ENCODE peak calls at places on chromosomes 13 and 19, in four cellular contexts. Q, J, U and G are unnamed samples.
A peak's percentile ranks its signal among the peaks of the same experiment; 100 is the strongest.

GRCh38 chr19:7953060-7953459 is 9.6 kb upstream of the TIMM44 start:
- DNase-seq in Q (no peak), J (no peak), U (no peak), G (no peak)

GRCh38 chr19:47618771-47619170 is 9.8 kb downstream of the BICRA start:
- DNase-seq in Q (no peak), J (no peak), U (no peak), G (no peak)

GRCh38 chr13:29515372-29515771 is 80.1 kb downstream of the SLC7A1 start:
- DNase-seq in Q (no peak), J (no peak), U (no peak), G (no peak)

GRCh38 chr19:53867225-53868090 is at the start of gene MYADM:
- DNase-seq in Q (peak; percentile 97), J (peak; percentile 21), U (peak; percentile 98), G (peak; percentile 100)

GRCh38 chr13:100517706-100518105 is 70.9 kb downstream of the GGACT start:
- DNase-seq in Q (no peak), J (no peak), U (no peak), G (no peak)

GRCh38 chr19:9251236-9251635 is 506 bp downstream of the OR7E24 start:
- DNase-seq in Q (no peak), J (no peak), U (no peak), G (no peak)

GRCh38 chr19:20453424-20453938 is 112.1 kb downstream of the ZNF737 start:
- DNase-seq in Q (no peak), J (no peak), U (no peak), G (no peak)

GRCh38 chr19:52351512-52351911 is 15.5 kb downstream of the ZNF610 start:
- DNase-seq in Q (peak; percentile 34), J (no peak), U (no peak), G (peak; percentile 80)

GRCh38 chr19:36245210-36246005 is 30.5 kb downstream of the ZNF146 start:
- DNase-seq in Q (peak; percentile 87), J (no peak), U (no peak), G (peak; percentile 85)

GRCh38 chr19:51337141-51337860 is 4.6 kb downstream of the VSIG10L start:
- DNase-seq in Q (no peak), J (no peak), U (no peak), G (no peak)

GRCh38 chr13:113425931-113426590 is 27.2 kb downstream of the ADPRHL1 start:
- DNase-seq in Q (no peak), J (no peak), U (no peak), G (peak; percentile 9)

GRCh38 chr13:21326155-21327030 is 132.7 kb downstream of the ZDHHC20 start:
- DNase-seq in Q (peak; percentile 70), J (no peak), U (no peak), G (peak; percentile 86)

GRCh38 chr13:27172495-27172842 is 858 bp upstream of the USP12 start:
- DNase-seq in Q (peak; percentile 23), J (no peak), U (peak; percentile 23), G (no peak)

GRCh38 chr19:28602675-28603298 is 610.2 kb downstream of the UQCRFS1 start:
- DNase-seq in Q (no peak), J (no peak), U (peak; percentile 70), G (no peak)

GRCh38 chr19:42497492-42498226 is 30.6 kb downstream of the CEACAM1 start:
- DNase-seq in Q (no peak), J (peak; percentile 60), U (no peak), G (no peak)

GRCh38 chr19:17415107-17415506 is 4.7 kb upstream of the MVB12A start:
- DNase-seq in Q (no peak), J (no peak), U (no peak), G (peak; percentile 50)

GRCh38 chr13:43237616-43238015 is 214.2 kb downstream of the DNAJC15 start:
- DNase-seq in Q (no peak), J (no peak), U (no peak), G (no peak)

GRCh38 chr19:47330466-47330869 is 1.5 kb upstream of the C5AR2 start:
- DNase-seq in Q (no peak), J (no peak), U (no peak), G (no peak)

GRCh38 chr19:29532956-29533355 is 7.2 kb downstream of the VSTM2B start:
- DNase-seq in Q (no peak), J (no peak), U (no peak), G (no peak)

GRCh38 chr13:25192052-25192451 is 20.0 kb upstream of the AMER2 start:
- DNase-seq in Q (no peak), J (no peak), U (no peak), G (no peak)

GRCh38 chr13:110368408-110368807 is 61.3 kb downstream of the COL4A2 start:
- DNase-seq in Q (no peak), J (no peak), U (no peak), G (no peak)
- TF ChIP-seq USF1 in Q (no peak), J (no peak), U (no peak), G (no peak)

DNA sequence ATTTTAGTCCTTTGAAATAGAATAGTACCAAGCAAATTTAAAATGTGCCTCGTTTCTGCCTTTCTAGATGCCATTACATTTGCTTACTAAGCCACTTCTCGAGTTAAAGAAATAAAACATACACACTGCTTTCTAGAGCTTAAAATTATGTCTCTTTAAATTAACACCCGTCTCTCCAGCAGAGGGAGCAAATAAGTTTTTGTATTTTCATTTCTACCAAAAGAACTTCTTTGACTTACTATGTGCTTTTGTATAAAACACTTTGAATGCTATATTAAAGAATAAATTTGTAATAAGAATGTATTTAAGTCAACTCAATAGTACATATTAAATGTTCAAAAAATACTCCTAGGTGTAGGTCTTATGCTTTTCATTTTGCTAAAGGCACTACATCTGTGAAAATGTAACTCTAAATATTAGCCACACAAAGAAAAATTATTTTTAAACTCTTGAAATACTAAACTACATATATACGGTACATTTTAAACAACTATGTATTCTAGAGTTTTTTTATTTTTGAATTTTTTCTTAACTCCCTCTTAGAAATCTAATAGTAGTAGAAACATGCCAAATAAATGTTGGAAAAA is 269.3 kb upstream of the MIR17HG start:
- DNase-seq in Q (peak; percentile 27), J (no peak), U (no peak), G (no peak)
- TF ChIP-seq USF1 in Q (no peak), J (no peak), U (no peak), G (no peak)

DNA sequence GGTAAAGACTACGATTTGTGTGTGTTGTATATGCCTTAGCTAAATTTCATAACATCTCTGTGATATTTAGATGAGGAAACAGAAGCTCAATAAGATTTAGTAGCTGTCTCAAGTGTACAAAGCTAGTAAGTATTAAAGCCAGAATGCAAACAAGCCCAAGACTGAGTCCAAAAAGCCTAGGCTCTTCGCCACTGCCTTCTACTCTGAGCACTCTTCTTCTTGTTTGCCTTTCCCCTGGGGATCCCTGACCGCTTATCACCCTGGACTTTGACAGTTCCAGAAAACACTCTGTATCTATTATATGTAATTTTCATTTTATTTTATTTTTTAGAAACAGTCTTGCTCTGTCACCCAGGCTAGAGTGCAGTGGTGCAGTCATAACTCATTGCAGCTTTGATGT is 5.8 kb downstream of the TM9SF2 start:
- DNase-seq in Q (no peak), J (no peak), U (no peak), G (no peak)
- TF ChIP-seq USF1 in Q (no peak), J (no peak), U (no peak), G (no peak)

GRCh38 chr13:92590503-92590908 is 636.1 kb upstream of the GPC6 start:
- DNase-seq in Q (no peak), J (no peak), U (no peak), G (no peak)
- TF ChIP-seq USF1 in Q (no peak), J (no peak), U (no peak), G (no peak)

DNA sequence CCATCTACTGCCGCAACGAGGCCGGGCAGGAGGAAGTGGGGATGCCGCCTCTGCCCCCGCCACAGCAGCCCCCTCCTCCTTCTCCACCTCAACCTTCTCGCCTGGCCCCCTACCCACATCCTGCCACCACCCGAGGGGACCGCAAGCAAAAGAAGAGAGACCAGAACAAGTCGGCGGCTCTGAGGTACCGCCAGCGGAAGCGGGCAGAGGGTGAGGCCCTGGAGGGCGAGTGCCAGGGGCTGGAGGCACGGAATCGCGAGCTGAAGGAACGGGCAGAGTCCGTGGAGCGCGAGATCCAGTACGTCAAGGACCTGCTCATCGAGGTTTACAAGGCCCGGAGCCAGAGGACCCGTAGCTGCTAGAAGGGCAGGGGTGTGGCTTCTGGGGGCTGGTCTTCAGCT is 3.4 kb upstream of the NUP62 start:
- DNase-seq in Q (no peak), J (no peak), U (no peak), G (no peak)
- TF ChIP-seq USF1 in Q (no peak), J (no peak), U (no peak), G (no peak)

DNA sequence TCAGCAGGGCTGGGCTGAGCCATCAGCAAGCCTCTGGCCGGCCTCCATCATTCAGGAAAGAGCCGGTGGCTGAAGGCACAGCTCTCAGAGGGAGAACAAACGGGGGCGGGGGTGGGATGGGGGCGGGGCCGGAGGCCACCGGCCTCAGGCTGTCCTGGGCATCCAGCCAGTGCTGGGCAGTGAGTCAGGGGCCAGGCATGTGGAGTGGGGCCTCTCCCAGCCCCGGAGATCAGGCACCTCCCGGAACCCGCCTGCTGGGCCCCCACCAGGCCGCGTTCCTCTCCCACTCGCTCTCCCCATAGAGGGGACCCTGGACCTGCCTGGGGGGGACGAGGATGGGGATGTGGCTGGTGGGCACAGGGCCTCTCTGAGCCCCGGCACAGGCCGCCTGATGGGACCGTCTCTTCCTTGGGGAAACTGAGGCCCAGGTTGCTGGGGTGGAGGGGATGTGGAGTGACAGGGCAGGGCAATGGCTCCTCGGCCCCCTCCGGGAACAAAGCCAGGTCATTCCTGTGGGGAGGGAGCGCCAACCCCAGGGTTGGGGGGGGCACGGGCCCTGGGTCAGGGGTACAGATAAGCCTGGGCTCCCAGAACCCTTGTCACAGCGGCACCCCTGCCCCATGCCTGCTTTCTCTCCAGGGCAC is 12.9 kb downstream of the SPC24 start:
- DNase-seq in Q (peak; percentile 89), J (no peak), U (peak; percentile 81), G (peak; percentile 40)
- TF ChIP-seq USF1 in Q (no peak), J (no peak), U (no peak), G (no peak)

DNA sequence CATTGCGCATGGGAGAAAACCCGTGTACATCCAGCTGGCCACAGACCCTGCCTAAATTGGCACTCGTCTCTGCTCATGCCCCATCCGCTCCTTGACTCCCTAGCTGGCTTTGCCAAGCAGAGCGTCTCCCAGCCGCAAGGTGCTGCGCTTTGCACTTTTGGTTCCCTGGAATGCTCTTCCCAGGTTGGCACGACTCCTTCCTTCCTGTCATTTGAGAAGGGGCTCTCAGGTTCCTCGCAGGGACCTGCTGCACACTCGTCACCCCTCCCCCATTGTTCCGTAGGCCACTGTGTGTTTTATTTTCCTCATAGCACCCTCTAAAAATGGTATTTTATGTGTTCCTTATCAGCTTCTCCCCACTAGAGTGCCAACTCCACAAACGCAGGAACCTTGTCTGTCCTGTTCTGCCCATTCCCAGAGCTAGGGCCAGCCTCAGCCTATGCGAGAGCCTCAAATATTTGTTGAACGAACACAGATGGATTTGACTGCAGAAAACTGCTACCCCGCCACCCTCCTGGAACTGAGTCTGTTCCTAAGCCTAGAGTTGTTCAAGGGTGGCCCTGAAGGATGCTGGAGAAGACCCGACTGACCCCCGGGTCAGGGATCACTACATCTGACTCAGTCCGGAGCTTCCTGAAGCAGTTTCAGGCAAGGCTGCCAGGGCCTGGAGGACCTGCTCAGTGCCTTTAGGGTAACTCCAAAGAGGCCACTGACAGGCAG is 8.4 kb upstream of the CEBPA start:
- DNase-seq in Q (no peak), J (no peak), U (no peak), G (no peak)
- TF ChIP-seq USF1 in Q (no peak), J (no peak), U (no peak), G (no peak)

GRCh38 chr13:111383591-111384440 is 63.4 kb downstream of the TEX29 start:
- DNase-seq in Q (no peak), J (no peak), U (no peak), G (no peak)

GRCh38 chr13:111382411-111382810 is 62.0 kb downstream of the TEX29 start:
- DNase-seq in Q (no peak), J (no peak), U (no peak), G (no peak)

GRCh38 chr13:111384441-111385181 is 64.2 kb downstream of the TEX29 start:
- DNase-seq in Q (no peak), J (no peak), U (no peak), G (no peak)

GRCh38 chr13:111385182-111385857 is 64.9 kb downstream of the TEX29 start:
- DNase-seq in Q (no peak), J (no peak), U (no peak), G (no peak)

GRCh38 chr13:111382877-111383276 is 62.4 kb downstream of the TEX29 start:
- DNase-seq in Q (no peak), J (no peak), U (no peak), G (no peak)
- TF ChIP-seq USF1 in Q (no peak), J (no peak), U (no peak), G (no peak)